ENCODE peak calls at places on chromosomes 4 and X, in five cellular contexts. E, I, Z, B and F are unnamed samples.

GRCh38 chrX:86806786-86807185 is 658.5 kb downstream of the DACH2 start:
- DNase-seq in E (no peak), Z (no peak), I (peak; percentile 24), B (no peak), F (peak; percentile 63)

GRCh38 chr4:24770111-24770584 is 25.2 kb upstream of the SOD3 start:
- DNase-seq in Z (no peak), B (no peak), E (peak; percentile 77), I (peak; percentile 90), F (no peak)

GRCh38 chr4:150598906-150599305 is 17.0 kb downstream of the MAB21L2 start:
- DNase-seq in E (no peak), Z (no peak), I (no peak), B (no peak), F (peak; percentile 55)

GRCh38 chr4:55973650-55974049 is 24.9 kb downstream of the CEP135 start:
- DNase-seq in E (no peak), B (no peak), Z (no peak), I (no peak), F (no peak)

GRCh38 chr4:169337510-169337909 is 66.8 kb upstream of the SH3RF1 start:
- DNase-seq in E (peak; percentile 86), B (no peak), I (no peak), Z (no peak), F (no peak)

GRCh38 chrX:40281341-40282005 is 183.7 kb upstream of the BCOR start:
- DNase-seq in E (no peak), I (no peak), B (no peak), Z (peak; percentile 50), F (peak; percentile 59)

GRCh38 chrX:129877401-129877800 is 28.6 kb upstream of the UTP14A start:
- DNase-seq in E (no peak), Z (no peak), B (no peak), I (no peak), F (no peak)

GRCh38 chr4:41935652-41936021 is 408 bp downstream of the TMEM33 start:
- DNase-seq in E (no peak), B (no peak), I (peak; percentile 44), Z (peak; percentile 18), F (no peak)

GRCh38 chr4:85777908-85778808 is 303.2 kb downstream of the ARHGAP24 start:
- DNase-seq in I (peak; percentile 60), E (no peak), B (no peak), Z (no peak), F (no peak)

GRCh38 chr4:140755811-140756291 is 334 bp downstream of the TBC1D9 start:
- DNase-seq in B (peak; percentile 82), E (no peak), Z (peak; percentile 8), I (peak; percentile 30), F (peak; percentile 78)

GRCh38 chrX:66110112-66110511 is 53.9 kb upstream of the HEPH start:
- DNase-seq in I (peak; percentile 27), E (no peak), B (no peak), Z (no peak), F (no peak)

GRCh38 chrX:1535241-1536041 is 1.5 kb downstream of the P2RY8 start:
- DNase-seq in E (no peak), I (no peak), B (peak; percentile 55), Z (peak; percentile 61), F (no peak)

GRCh38 chr4:5037553-5038551 is 13.4 kb upstream of the STK32B start:
- DNase-seq in Z (no peak), E (peak; percentile 94), B (no peak), I (peak; percentile 93), F (no peak)

GRCh38 chrX:147476008-147476407 is 435.7 kb upstream of the FMR1 start:
- DNase-seq in Z (peak; percentile 23), B (no peak), E (no peak), I (peak; percentile 58), F (no peak)

GRCh38 chr4:107034982-107035710 is 967 bp downstream of the DKK2 start:
- DNase-seq in Z (no peak), E (no peak), B (no peak), I (no peak), F (peak; percentile 11)

GRCh38 chr4:15931451-15932210 is 6.9 kb downstream of the FGFBP1 start:
- DNase-seq in E (no peak), B (no peak), I (no peak), Z (no peak), F (no peak)

GRCh38 chr4:86948276-86948675 is 13.5 kb downstream of the AFF1 start:
- DNase-seq in I (no peak), Z (no peak), B (no peak), E (no peak), F (peak; percentile 14)

GRCh38 chrX:70720721-70721120 is 187.8 kb downstream of the TEX11 start:
- DNase-seq in I (peak; percentile 0), B (no peak), E (no peak), Z (no peak), F (no peak)

GRCh38 chr4:128858875-128859696 is 49.6 kb downstream of the JADE1 start:
- DNase-seq in E (peak; percentile 58), I (no peak), B (no peak), Z (no peak), F (no peak)

GRCh38 chrX:1477229-1477628 is 24.5 kb upstream of the ASMTL start:
- DNase-seq in B (no peak), I (no peak), Z (no peak), E (no peak), F (no peak)

GRCh38 chr4:99821918-99822503 is 5.4 kb downstream of the DAPP1 start:
- DNase-seq in I (no peak), E (no peak), B (no peak), Z (no peak), F (no peak)

GRCh38 chr4:8726344-8726851 is 133.8 kb downstream of the CPZ start:
- DNase-seq in E (no peak), I (no peak), Z (peak; percentile 3), B (peak; percentile 32), F (peak; percentile 14)

GRCh38 chr4:142705820-142706219 is 140.3 kb downstream of the INPP4B start:
- DNase-seq in I (no peak), E (no peak), Z (no peak), B (no peak), F (peak; percentile 2)

GRCh38 chr4:33722254-33722653 is 2522.1 kb downstream of the ARAP2 start:
- DNase-seq in Z (no peak), I (no peak), E (no peak), B (no peak), F (peak; percentile 3)

GRCh38 chrX:153861147-153861546 is 24.8 kb downstream of the L1CAM start:
- DNase-seq in Z (no peak), E (no peak), I (no peak), B (no peak), F (no peak)

GRCh38 chrX:82813671-82814078 is 694.4 kb upstream of the POU3F4 start:
- DNase-seq in E (peak; percentile 36), Z (no peak), I (peak; percentile 98), B (no peak), F (peak; percentile 64)

GRCh38 chr4:38723114-38723513 is 59.1 kb downstream of the KLF3 start:
- DNase-seq in E (no peak), B (no peak), Z (no peak), I (no peak), F (no peak)

GRCh38 chr4:182174979-182175378 is 68.2 kb upstream of the TENM3 start:
- DNase-seq in B (no peak), Z (no peak), I (no peak), E (no peak), F (peak; percentile 52)

GRCh38 chr4:38867478-38868054 is at the start of gene FAM114A1:
- DNase-seq in I (peak; percentile 74), E (no peak), B (peak; percentile 90), Z (no peak), F (peak; percentile 49)

GRCh38 chr4:126046081-126046614 is 731.4 kb downstream of the FAT4 start:
- DNase-seq in I (no peak), E (no peak), Z (no peak), B (no peak), F (no peak)

GRCh38 chrX:24694825-24695224 is 1.1 kb downstream of the POLA1 start:
- DNase-seq in I (no peak), Z (no peak), E (no peak), B (no peak), F (peak; percentile 15)

GRCh38 chr4:62324215-62324614 is 1124.1 kb downstream of the ADGRL3 start:
- DNase-seq in E (no peak), I (peak; percentile 81), Z (no peak), B (no peak), F (peak; percentile 8)

GRCh38 chrX:2710041-2710471 is 19.0 kb downstream of the CD99 start:
- DNase-seq in Z (peak; percentile 38), E (no peak), B (no peak), I (peak; percentile 85), F (no peak)

GRCh38 chr4:30722092-30722915 is 2.1 kb downstream of the PCDH7 start:
- DNase-seq in B (no peak), I (no peak), E (no peak), Z (no peak), F (no peak)

GRCh38 chrX:37904833-37905232 is 57.5 kb upstream of the DYNLT3 start:
- DNase-seq in E (no peak), I (no peak), B (no peak), Z (no peak), F (no peak)